ENCODE peak calls at places on chromosomes 6 and 20, in five cellular contexts. P is OCI-LY7; Y is fibroblast of lung; G is fibroblast of mammary gland; T is CD8-positive, alpha-beta memory T cell. U is an unnamed sample.

GRCh38 chr6:110232456-110232855 is 52.2 kb downstream of the CDC40 start:
- DNase-seq in P (no peak), Y (peak), G (peak), T (no peak), U (no peak)

GRCh38 chr6:1042583-1043457 is 269.1 kb upstream of the FOXQ1 start:
- DNase-seq in P (no peak), Y (no peak), G (no peak), T (no peak), U (no peak)

GRCh38 chr6:155011997-155012396 is 16.9 kb downstream of the TIAM2 start:
- DNase-seq in P (no peak), Y (no peak), G (no peak), T (no peak), U (no peak)

GRCh38 chr6:20332441-20333006 is 69.2 kb upstream of the E2F3 start:
- DNase-seq in P (no peak), Y (no peak), G (no peak), T (no peak), U (no peak)

GRCh38 chr20:51160011-51160410 is 137.1 kb upstream of the KCNG1 start:
- DNase-seq in P (no peak), Y (no peak), G (no peak), T (no peak), U (no peak)

GRCh38 chr20:59385461-59385860 is 85.0 kb downstream of the EDN3 start:
- DNase-seq in P (no peak), Y (no peak), G (no peak), T (peak), U (peak)

GRCh38 chr20:52994184-52994970 is 22.2 kb downstream of the TSHZ2 start:
- DNase-seq in P (no peak), Y (no peak), G (no peak), T (no peak), U (no peak)

GRCh38 chr6:31354248-31354647 is 2.7 kb downstream of the HLA-B start:
- DNase-seq in P (no peak), Y (no peak), G (peak), T (no peak), U (no peak)

GRCh38 chr6:132298344-132298949 is 102.8 kb downstream of the MOXD1 start:
- DNase-seq in P (peak), Y (peak), G (peak), T (no peak), U (peak)

DNA sequence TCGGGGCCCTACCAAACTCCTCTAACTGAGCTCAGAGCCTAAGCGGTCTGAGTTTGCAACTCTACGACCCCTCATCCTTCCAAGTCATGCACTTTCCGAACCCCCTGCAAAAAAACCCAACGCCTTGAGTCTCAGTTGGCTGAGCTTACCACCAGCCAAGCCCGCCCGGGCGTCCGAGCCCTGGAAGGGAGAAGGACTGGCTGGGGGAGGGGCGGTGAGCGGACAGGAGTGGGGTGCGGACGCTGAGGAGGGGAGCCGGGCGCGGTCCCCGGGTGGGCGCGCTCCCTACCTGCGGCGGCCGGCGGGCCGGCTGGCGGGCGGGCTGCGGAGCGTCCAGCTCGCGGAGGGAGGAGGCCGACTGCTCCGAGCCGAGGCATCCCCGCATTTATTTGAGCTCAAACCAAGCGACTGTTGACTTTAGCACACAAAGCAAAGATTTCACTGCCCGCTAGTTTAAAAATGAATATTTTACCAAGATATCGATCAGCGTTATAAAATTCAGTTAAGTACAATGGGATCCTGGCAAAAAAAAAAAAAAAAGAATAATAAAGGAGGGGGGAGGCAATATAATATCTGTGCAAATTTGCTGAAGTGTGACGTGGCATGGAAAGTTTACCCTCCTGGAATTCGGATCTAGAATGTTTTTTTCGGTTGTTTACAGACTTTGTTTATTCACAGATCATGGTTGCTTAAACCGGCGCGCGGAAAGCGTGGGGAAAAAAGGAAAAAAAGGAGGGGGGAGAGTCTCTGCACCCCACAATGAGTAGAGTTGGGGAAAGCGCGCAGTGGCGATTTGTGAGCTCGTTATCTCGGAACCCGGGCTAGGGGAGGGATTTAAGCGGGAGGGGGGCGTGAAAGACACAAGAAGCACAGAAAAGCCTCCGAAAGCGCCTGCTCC is 5.9 kb downstream of the FOXA2 start:
- DNase-seq in P (no peak), Y (no peak), G (no peak), T (no peak), U (no peak)
- H3K4me3 ChIP-seq in P (no peak), Y (no peak), G (no peak), T (no peak), U (no peak)

DNA sequence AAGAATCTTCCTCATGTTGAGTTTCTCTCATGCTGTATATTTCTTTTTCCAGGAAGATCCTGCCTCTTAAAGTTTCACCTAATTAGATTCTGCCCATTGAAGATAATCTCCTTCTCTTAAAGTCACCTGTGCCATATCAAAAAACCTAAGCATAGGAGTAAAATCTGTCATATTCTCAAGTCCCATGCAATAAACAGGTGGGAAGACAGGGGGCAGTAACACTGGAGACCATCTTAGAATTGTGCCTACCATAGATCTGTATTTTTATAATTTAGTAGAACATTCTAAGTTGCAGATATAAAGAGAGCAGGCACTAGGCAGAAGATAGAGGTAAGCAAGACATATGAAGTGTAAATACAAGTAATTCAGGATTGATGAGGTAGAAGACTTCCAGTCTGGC is 763.5 kb upstream of the MANEA start:
- DNase-seq in P (no peak), Y (no peak), G (no peak), T (no peak), U (no peak)
- H3K4me3 ChIP-seq in P (no peak), Y (no peak), G (no peak), T (no peak), U (no peak)

DNA sequence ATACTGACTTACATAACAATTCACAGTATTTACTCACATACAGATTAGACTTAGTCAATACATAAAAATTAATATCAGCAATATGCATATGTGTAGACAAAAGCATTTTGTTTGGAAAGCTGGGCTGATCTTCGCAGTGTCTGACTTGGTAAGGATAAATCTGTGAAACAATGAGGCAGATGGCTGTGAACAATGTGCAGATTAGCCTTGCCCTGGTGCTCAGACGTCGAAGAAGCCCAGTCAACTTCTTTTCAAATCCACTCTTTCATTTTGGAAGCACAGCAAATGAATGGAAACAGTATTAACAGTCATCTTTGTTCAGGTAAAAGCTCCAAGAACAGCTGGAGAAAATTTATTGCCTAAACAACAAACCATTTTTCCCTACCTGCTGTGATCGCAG is 116.7 kb downstream of the DST start:
- DNase-seq in P (no peak), Y (no peak), G (no peak), T (no peak), U (no peak)
- H3K4me3 ChIP-seq in P (peak), Y (no peak), G (no peak), T (no peak), U (no peak)

GRCh38 chr20:14580426-14581074 is 243.1 kb upstream of the FLRT3 start:
- DNase-seq in P (no peak), Y (no peak), G (no peak), T (no peak), U (no peak)
- H3K4me3 ChIP-seq in P (no peak), Y (no peak), G (no peak), T (no peak), U (no peak)

GRCh38 chr6:169619650-169620049 is 82.2 kb downstream of the WDR27 start:
- DNase-seq in P (no peak), Y (peak), G (peak), T (no peak), U (peak)
- H3K4me3 ChIP-seq in P (no peak), Y (no peak), G (no peak), T (no peak), U (no peak)

GRCh38 chr20:4795394-4795793 is 73.7 kb downstream of the PRND start:
- DNase-seq in P (no peak), Y (peak), G (peak), T (no peak), U (no peak)
- H3K4me3 ChIP-seq in P (no peak), Y (no peak), G (no peak), T (no peak), U (no peak)

GRCh38 chr20:57629976-57630525 is 9.8 kb upstream of the ZBP1 start:
- DNase-seq in P (no peak), Y (no peak), G (no peak), T (peak), U (no peak)

GRCh38 chr20:57632286-57632685 is 12.1 kb upstream of the ZBP1 start:
- DNase-seq in P (peak), Y (no peak), G (no peak), T (no peak), U (no peak)

GRCh38 chr20:57638895-57639236 is 18.6 kb upstream of the ZBP1 start:
- DNase-seq in P (no peak), Y (no peak), G (no peak), T (no peak), U (no peak)

GRCh38 chr20:57638173-57638894 is 18.1 kb upstream of the ZBP1 start:
- DNase-seq in P (no peak), Y (peak), G (peak), T (no peak), U (no peak)

GRCh38 chr20:57633945-57634491 is 13.8 kb upstream of the ZBP1 start:
- DNase-seq in P (peak), Y (no peak), G (no peak), T (peak), U (peak)
- H3K4me3 ChIP-seq in P (no peak), Y (no peak), G (no peak), T (no peak), U (no peak)

GRCh38 chr6:6319947-6320811 is at the start of gene F13A1:
- DNase-seq in P (peak), Y (no peak), G (no peak), T (no peak), U (no peak)
- H3K4me3 ChIP-seq in P (no peak), Y (no peak), G (no peak), T (no peak), U (no peak)

U was measured in Jurkat, Clone E6-1.